ENCODE peak calls at places on chromosomes 16 and 17, in five cellular contexts. R is sigmoid colon, F is transverse colon, J is upper lobe of left lung, L is SK-N-SH. Z is an unnamed sample.
A peak's percentile ranks its signal among the peaks of the same experiment; 100 is the strongest.

GRCh38 chr17:76432712-76433336 is 20.1 kb downstream of the UBE2O start:
- DNase-seq in R (no peak), F (no peak), J (no peak), L (no peak), Z (no peak)

GRCh38 chr16:88088161-88088581 is 136.9 kb downstream of the BANP start:
- DNase-seq in R (peak; percentile 76), F (no peak), J (no peak), L (no peak), Z (peak; percentile 85)

GRCh38 chr17:48737330-48738043 is 8.9 kb upstream of the HOXB13 start:
- DNase-seq in R (peak; percentile 28), F (no peak), J (no peak), L (no peak), Z (no peak)

GRCh38 chr17:29838961-29839360 is 91.1 kb downstream of the SSH2 start:
- DNase-seq in R (no peak), F (no peak), J (no peak), L (peak; percentile 62), Z (no peak)

GRCh38 chr17:73998246-73999220 is 204.9 kb upstream of the RPL38 start:
- DNase-seq in R (no peak), F (peak; percentile 78), J (no peak), L (peak; percentile 82), Z (no peak)

GRCh38 chr17:12022310-12022709 is 1.6 kb downstream of the MAP2K4 start:
- DNase-seq in R (no peak), F (no peak), J (no peak), L (peak; percentile 28), Z (no peak)

GRCh38 chr17:63950940-63951907 is 19.1 kb upstream of the CD79B start:
- DNase-seq in R (no peak), F (peak; percentile 75), J (no peak), L (no peak), Z (no peak)

GRCh38 chr17:64622931-64623654 is 39.0 kb downstream of the SMURF2 start:
- DNase-seq in R (no peak), F (no peak), J (no peak), L (no peak), Z (no peak)

GRCh38 chr16:27568077-27568476 is 18.1 kb downstream of the KATNIP start:
- DNase-seq in R (no peak), F (no peak), J (no peak), L (no peak), Z (no peak)

DNA sequence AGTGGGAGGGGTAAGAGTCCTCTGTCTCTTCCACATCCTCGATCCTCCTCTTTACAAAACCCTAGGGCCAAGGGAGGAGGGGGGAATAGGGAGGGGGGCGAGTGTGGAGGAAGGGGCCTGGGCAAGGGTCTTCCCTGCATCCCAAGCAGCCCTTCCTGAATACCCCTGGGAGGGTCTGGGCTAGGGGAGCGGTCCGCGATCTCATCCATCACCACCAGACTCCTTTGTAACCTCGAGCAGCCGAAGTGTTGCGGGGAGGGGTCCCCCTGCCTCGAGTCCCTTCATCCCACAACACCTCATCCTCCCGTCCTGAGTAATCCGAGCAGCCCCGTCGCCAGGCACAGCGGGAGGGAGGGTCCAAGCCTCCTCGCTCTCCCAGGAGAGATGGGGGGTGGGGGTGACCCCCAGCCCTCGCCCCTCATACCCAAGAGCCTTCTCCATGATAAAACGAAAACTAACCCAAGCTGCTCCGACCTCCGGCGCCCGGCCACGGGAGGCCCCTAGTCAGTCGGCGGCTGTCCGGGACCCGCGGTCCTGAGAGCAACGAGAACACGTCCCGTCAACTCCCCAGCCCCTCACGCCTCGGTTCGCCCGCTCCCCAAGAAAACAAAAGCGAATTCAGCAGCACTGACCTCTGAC is 468 bp downstream of the SMPD3 start:
- DNase-seq in R (no peak), F (no peak), J (no peak), L (peak; percentile 63), Z (no peak)
- H3K4me3 ChIP-seq in R (peak overlapping the region; percentile 42), F (peak overlapping the region; percentile 42), J (peak overlapping the region; percentile 47), L (peak overlapping the region; percentile 52), Z (peak overlapping the region; percentile 52)

GRCh38 chr16:787978-788398 is at the start of gene RPUSD1:
- DNase-seq in R (no peak), F (no peak), J (no peak), L (no peak), Z (no peak)
- TF ChIP-seq POLR2AphosphoS5 in R (no peak), F (no peak), J (no peak), L (peak; percentile 67), Z (no peak)

DNA sequence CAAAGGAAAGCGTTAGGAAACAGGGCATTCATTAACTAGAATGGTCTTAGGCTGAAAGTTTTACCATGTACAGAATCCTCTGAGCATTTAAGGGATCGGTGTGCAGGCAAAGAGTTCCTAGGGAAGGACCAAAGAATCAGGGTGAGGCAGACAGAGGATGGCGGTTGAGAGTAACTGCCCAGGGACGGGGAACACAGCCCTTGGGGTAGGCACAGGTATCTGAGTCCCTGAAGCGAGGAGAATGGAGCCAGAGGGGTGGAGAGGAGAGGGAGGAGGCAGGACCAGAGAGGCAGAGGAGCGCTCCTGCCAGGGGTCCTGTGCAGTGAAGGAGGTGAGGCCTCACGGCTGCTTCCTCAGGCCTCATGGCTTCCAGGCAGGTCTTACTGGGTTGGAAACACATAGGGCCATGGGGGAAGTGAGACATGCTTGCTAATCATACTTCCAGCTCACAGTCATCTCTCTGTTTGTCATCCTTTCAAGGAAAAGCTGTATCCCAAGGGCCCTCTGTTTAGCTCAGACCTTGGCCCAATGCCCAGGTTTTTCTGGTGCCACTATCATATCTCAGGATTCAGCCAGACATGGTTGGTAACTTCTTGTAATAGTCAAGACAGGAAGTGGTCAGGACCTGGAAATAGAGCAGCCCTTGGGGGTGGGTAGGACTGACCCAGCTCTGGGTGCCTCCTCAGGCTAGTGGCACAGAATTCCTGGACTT is 13.8 kb upstream of the ITGB3 start:
- DNase-seq in R (peak; percentile 89), F (peak; percentile 60), J (peak; percentile 6), L (peak; percentile 77), Z (peak; percentile 93)
- TF ChIP-seq EP300 in R (peak; percentile 29), F (no peak), J (no peak), L (no peak), Z (no peak)

GRCh38 chr16:4428500-4428899 is 2.8 kb downstream of the DNAJA3 start:
- DNase-seq in R (no peak), F (no peak), J (no peak), L (no peak), Z (no peak)

GRCh38 chr16:4431023-4431422 is 5.4 kb downstream of the DNAJA3 start:
- DNase-seq in R (no peak), F (no peak), J (no peak), L (no peak), Z (no peak)

GRCh38 chr16:4425378-4426020 is at the start of gene DNAJA3:
- DNase-seq in R (peak; percentile 96), F (peak; percentile 91), J (peak; percentile 99), L (peak; percentile 98), Z (peak; percentile 96)

GRCh38 chr16:4426722-4427372 is 1.2 kb downstream of the DNAJA3 start:
- DNase-seq in R (no peak), F (no peak), J (no peak), L (no peak), Z (no peak)

GRCh38 chr16:4426021-4426684 is 485 bp downstream of the DNAJA3 start:
- DNase-seq in R (no peak), F (no peak), J (no peak), L (peak; percentile 47), Z (no peak)
- H3K4me3 ChIP-seq in R (peak overlapping the region; percentile 92), F (peak overlapping the region; percentile 85), J (peak overlapping the region; percentile 93), L (peak overlapping the region; percentile 72), Z (peak overlapping the region; percentile 88)

GRCh38 chr17:45818041-45818440 is 26.6 kb upstream of the SPPL2C start:
- DNase-seq in R (no peak), F (no peak), J (peak; percentile 74), L (no peak), Z (no peak)
- TF ChIP-seq POLR2AphosphoS5 in R (no peak), F (no peak), J (no peak), L (no peak), Z (no peak)

GRCh38 chr16:73082608-73083007 is 34.7 kb upstream of the ZFHX3 start:
- DNase-seq in R (peak; percentile 77), F (no peak), J (no peak), L (no peak), Z (no peak)
- TF ChIP-seq EP300 in R (peak; percentile 23), F (no peak), J (peak; percentile 25), L (no peak), Z (no peak)

DNA sequence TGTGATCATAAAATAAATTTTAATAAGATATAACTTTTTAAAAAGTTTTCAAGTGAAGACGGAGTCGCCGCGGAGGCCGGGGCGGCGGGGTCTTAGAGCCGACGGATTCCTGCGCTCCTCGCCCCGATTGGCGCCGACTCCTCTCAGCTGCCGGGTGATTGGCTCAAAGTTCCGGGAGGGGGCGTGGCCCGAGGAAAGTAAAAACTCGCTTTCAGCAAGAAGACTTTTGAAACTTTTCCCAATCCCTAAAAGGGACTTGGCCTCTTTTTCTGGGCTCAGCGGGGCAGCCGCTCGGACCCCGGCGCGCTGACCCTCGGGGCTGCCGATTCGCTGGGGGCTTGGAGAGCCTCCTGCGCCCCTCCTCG is at the start of gene FOXC2:
- DNase-seq in R (peak; percentile 80), F (peak; percentile 54), J (peak; percentile 87), L (peak; percentile 75), Z (peak; percentile 85)
- H3K4me3 ChIP-seq in R (peak within 1 kb of the TSS; percentile 18), F (peak within 1 kb of the TSS; percentile 25), J (no peak within 1 kb of the TSS), L (peak within 1 kb of the TSS; percentile 39), Z (peak within 1 kb of the TSS; percentile 45)